ENCODE peak calls at places on chromosome 16, in eight cellular contexts. O is kidney glomerular epithelial cell, X is A549, H is BE2C, Y is choroid plexus epithelial cell, B is ecto neural progenitor cell, A is RKO, W is thyroid gland. M is an unnamed sample.

GRCh38 chr16:67565470-67566100 is 3.3 kb downstream of the CTCF start:
- DNase-seq in A (no peak), X (no peak), B (no peak), O (no peak), Y (no peak), H (no peak), W (no peak), M (no peak)

GRCh38 chr16:4055748-4056147 is 60.5 kb downstream of the ADCY9 start:
- DNase-seq in A (no peak), O (no peak), B (no peak), W (peak), X (no peak), Y (no peak), H (no peak), M (no peak)

GRCh38 chr16:11609474-11610120 is 22.9 kb upstream of the LITAF start:
- DNase-seq in A (no peak), X (no peak), O (peak), W (peak), B (no peak), H (no peak), Y (no peak), M (no peak)

GRCh38 chr16:55047903-55048497 is 117.3 kb downstream of the IRX5 start:
- DNase-seq in B (peak), W (no peak), A (no peak), X (no peak), Y (no peak), H (no peak), O (no peak), M (no peak)

GRCh38 chr16:83675136-83675535 is 132.6 kb upstream of the HSBP1 start:
- DNase-seq in W (no peak), B (peak), O (no peak), Y (peak), H (no peak), A (no peak), X (no peak), M (peak)

GRCh38 chr16:49158029-49158642 is 123.5 kb downstream of the CBLN1 start:
- DNase-seq in A (peak), W (peak), Y (peak), H (no peak), O (peak), B (peak), X (peak), M (peak)

GRCh38 chr16:52229471-52229870 is 317.5 kb downstream of the TOX3 start:
- DNase-seq in H (no peak), W (no peak), X (no peak), Y (no peak), A (no peak), B (no peak), O (no peak), M (no peak)

GRCh38 chr16:1414532-1415265 is at the start of gene UNKL:
- DNase-seq in W (peak), B (peak), A (peak), H (peak), O (no peak), Y (peak), X (peak), M (peak)

GRCh38 chr16:4336701-4337539 is 14.2 kb downstream of the PAM16 start:
- DNase-seq in O (no peak), A (no peak), W (no peak), Y (no peak), H (no peak), X (no peak), B (no peak), M (no peak)

GRCh38 chr16:8931864-8932263 is 31.8 kb downstream of the USP7 start:
- DNase-seq in X (peak), W (peak), A (peak), B (peak), H (no peak), Y (peak), O (peak), M (peak)

GRCh38 chr16:4726616-4727015 is 7.5 kb downstream of the ANKS3 start:
- DNase-seq in Y (no peak), W (no peak), B (no peak), O (no peak), H (no peak), A (no peak), X (no peak), M (no peak)